ENCODE peak calls at places on chromosomes 13 and 19, in six cellular contexts. X is fibroblast of lung; W is CD4-positive, alpha-beta T cell; E is brain microvascular endothelial cell; M is right cardiac atrium; A is RWPE1. T is an unnamed sample.

GRCh38 chr19:38270587-38271167 is 6.3 kb downstream of the SPINT2 start:
- DNase-seq in A (no peak), E (peak; percentile 52), X (no peak), W (no peak), M (no peak), T (no peak)

GRCh38 chr13:39804332-39805231 is 149.1 kb downstream of the COG6 start:
- DNase-seq in A (no peak), M (no peak), E (no peak), X (no peak), W (no peak), T (no peak)

GRCh38 chr13:52786747-52787146 is 47.1 kb upstream of the CNMD start:
- DNase-seq in E (no peak), X (no peak), M (no peak), W (no peak), A (no peak), T (no peak)

GRCh38 chr19:7544626-7545025 is 9.1 kb downstream of the PNPLA6 start:
- DNase-seq in W (no peak), M (peak; percentile 53), X (no peak), E (no peak), A (no peak), T (no peak)

GRCh38 chr19:17455711-17456123 is 5.0 kb downstream of the NXNL1 start:
- DNase-seq in A (no peak), M (peak; percentile 64), W (no peak), E (no peak), X (no peak), T (no peak)

GRCh38 chr13:34064456-34065205 is 246.7 kb downstream of the RFC3 start:
- DNase-seq in E (no peak), A (no peak), W (no peak), M (no peak), X (no peak), T (no peak)

GRCh38 chr19:40305403-40305802 is 20.3 kb upstream of the AKT2 start:
- DNase-seq in W (peak; percentile 65), M (peak; percentile 77), X (peak; percentile 93), E (peak; percentile 68), A (peak; percentile 82), T (no peak)

GRCh38 chr19:40590464-40591265 is 10.5 kb upstream of the LTBP4 start:
- DNase-seq in X (no peak), M (peak; percentile 34), E (no peak), W (no peak), A (no peak), T (no peak)

GRCh38 chr19:18414504-18415176 is 4.6 kb upstream of the SSBP4 start:
- DNase-seq in M (peak; percentile 72), A (no peak), W (no peak), E (peak; percentile 62), X (no peak), T (no peak)

GRCh38 chr13:110421061-110421460 is 114.0 kb downstream of the COL4A2 start:
- DNase-seq in M (no peak), W (no peak), E (no peak), A (no peak), X (peak; percentile 40), T (no peak)

GRCh38 chr19:10896851-10897526 is 25.6 kb downstream of the CARM1 start:
- DNase-seq in A (no peak), X (no peak), W (no peak), E (no peak), M (no peak), T (no peak)
- H3K27ac ChIP-seq in A (peak overlapping the region; percentile 93), X (no peak overlapping the region), W (no peak overlapping the region), E (no peak overlapping the region), M (no peak overlapping the region), T (no peak overlapping the region)

DNA sequence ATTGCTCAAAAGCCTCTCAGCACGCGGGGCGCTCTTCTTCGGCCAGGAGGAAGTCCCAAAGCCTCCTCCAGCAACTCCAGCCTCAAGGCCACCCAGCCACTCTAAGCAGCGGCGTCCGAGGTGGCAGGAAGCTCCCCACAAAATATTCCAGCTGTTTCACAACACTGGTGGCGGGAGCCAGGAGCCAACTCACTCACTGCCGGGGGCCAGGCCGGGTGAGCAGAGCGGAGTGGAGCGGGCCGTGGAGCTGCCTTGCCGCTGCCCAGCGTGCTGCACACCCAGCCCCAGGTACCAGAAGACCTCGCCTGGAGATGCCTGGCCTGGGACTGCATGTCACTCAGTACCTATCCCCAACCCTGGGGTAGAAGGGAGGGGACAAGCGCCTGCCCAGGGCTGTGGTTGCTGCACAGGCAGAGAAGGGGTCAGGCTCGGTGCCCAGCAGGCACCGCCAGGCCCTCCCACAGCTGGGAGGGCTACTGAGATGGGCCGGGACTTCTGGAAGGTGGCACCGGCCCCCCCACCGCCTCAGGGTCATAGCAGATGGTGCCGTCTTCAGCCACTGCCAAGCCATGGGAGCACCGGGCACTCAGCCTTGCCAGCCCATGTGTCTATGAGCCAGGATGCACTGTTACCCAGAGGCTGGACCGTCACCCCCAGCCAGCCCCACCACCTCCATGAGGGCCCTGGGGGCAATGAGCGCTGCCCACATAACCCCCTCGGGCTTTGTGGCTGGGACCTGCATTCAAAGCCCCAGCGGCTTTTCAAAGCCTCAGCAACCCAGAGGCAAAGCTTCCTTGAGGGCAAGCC is 59.2 kb downstream of the MLLT1 start:
- DNase-seq in E (no peak), W (no peak), M (peak; percentile 90), X (peak; percentile 72), A (no peak), T (no peak)
- H3K27ac ChIP-seq in E (no peak overlapping the region), W (no peak overlapping the region), M (peak overlapping the region; percentile 5), X (peak overlapping the region; percentile 15), A (peak overlapping the region; percentile 91), T (no peak overlapping the region)

DNA sequence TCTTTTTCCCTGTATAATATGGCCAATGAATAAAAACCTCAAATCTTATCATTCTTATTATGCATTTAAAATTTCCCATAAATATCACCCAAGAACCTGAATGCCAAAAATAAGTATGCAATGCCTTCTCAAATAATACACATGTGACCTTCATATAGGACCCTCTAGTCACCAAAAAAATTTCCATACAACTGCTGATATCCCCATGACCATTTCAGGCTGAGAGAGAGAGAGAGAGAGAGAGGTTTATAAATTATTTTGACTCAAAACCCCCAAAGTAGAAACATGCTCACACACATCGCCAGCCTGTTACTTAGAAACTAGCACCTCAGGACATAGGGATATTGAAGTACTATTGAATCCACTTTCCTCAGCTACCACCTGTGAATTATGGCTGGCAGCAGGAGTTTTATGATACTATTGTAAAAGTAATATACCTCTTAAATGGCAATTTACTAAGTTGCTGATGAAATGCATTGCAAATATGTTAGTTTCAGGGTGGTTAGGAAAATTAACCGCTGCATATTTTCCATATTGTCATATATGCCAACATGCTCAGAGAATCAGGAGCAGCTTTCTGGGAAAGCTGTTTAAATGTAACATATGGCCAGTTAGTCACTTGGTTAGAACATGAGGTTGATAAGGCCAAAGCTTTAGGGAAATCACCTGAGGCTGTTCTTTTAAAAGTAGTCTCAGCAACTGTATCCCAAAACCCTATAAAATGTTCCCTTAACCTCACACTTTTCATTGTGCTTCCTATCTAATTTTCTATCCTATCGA is 230.8 kb downstream of the DCT start:
- DNase-seq in X (peak; percentile 27), A (no peak), E (no peak), M (no peak), W (no peak), T (no peak)
- H3K27ac ChIP-seq in X (no peak overlapping the region), A (no peak overlapping the region), E (no peak overlapping the region), M (no peak overlapping the region), W (no peak overlapping the region), T (no peak overlapping the region)

GRCh38 chr19:48686103-48686502 is 9.7 kb upstream of the FUT2 start:
- DNase-seq in X (no peak), W (no peak), A (no peak), E (no peak), M (no peak), T (no peak)

GRCh38 chr19:48685583-48685982 is 10.2 kb upstream of the FUT2 start:
- DNase-seq in M (no peak), E (no peak), W (no peak), A (no peak), X (no peak), T (no peak)

GRCh38 chr19:48689438-48689837 is 6.3 kb upstream of the FUT2 start:
- DNase-seq in W (no peak), E (no peak), A (no peak), X (no peak), M (no peak), T (no peak)
- H3K27ac ChIP-seq in W (no peak overlapping the region), E (no peak overlapping the region), A (no peak overlapping the region), X (no peak overlapping the region), M (no peak overlapping the region), T (no peak overlapping the region)

GRCh38 chr19:51339313-51339686 is 2.6 kb downstream of the VSIG10L start:
- DNase-seq in W (no peak), M (no peak), X (no peak), E (no peak), A (peak; percentile 28), T (no peak)
- H3K27ac ChIP-seq in W (no peak overlapping the region), M (peak overlapping the region; percentile 14), X (peak overlapping the region; percentile 45), E (peak overlapping the region; percentile 47), A (peak overlapping the region; percentile 88), T (no peak overlapping the region)

T was measured in iPS DF 6.9.